ENCODE peak calls at places on chromosomes 5 and 9, in seven cellular contexts. J is stimulated activated CD8-positive, alpha-beta memory T cell treated with anti-CD3 and anti-CD28 coated beads, Interleukin-15, amount 100 ng/mL, for 1 hour; Q is MCF 10A; O is NAMALWA; C is DMS53; H is heart left ventricle; V is NCI-H526. D is an unnamed sample.

GRCh38 chr9:100595391-100596199 is 17.7 kb downstream of the CAVIN4 start:
- DNase-seq in J (no peak), Q (peak), O (peak), C (peak), H (no peak), V (peak), D (peak)

GRCh38 chr5:54325272-54325609 is 14.9 kb upstream of the ARL15 start:
- DNase-seq in J (no peak), Q (no peak), O (no peak), C (no peak), H (no peak), V (no peak), D (no peak)

GRCh38 chr9:111728143-111728542 is 66.6 kb downstream of the SHOC1 start:
- DNase-seq in J (no peak), Q (peak), O (no peak), C (peak), H (no peak), V (no peak), D (peak)

GRCh38 chr9:20477940-20478620 is 144.2 kb downstream of the MLLT3 start:
- DNase-seq in J (no peak), Q (peak), O (no peak), C (no peak), H (no peak), V (no peak), D (peak)

GRCh38 chr5:72107874-72108199 is 562 bp downstream of the MAP1B start:
- DNase-seq in J (no peak), Q (peak), O (no peak), C (peak), H (no peak), V (peak), D (peak)

GRCh38 chr5:151660616-151661015 is 26.1 kb downstream of the SPARC start:
- DNase-seq in J (no peak), Q (peak), O (no peak), C (no peak), H (no peak), V (no peak), D (no peak)

GRCh38 chr5:75006821-75007536 is 45.4 kb downstream of the GCNT4 start:
- DNase-seq in J (no peak), Q (no peak), O (no peak), C (no peak), H (no peak), V (no peak), D (no peak)

GRCh38 chr5:142461028-142461427 is 136.2 kb upstream of the SPRY4 start:
- DNase-seq in J (no peak), Q (no peak), O (no peak), C (no peak), H (no peak), V (no peak), D (no peak)

GRCh38 chr5:172052454-172053236 is 46.2 kb upstream of the FBXW11 start:
- DNase-seq in J (no peak), Q (no peak), O (no peak), C (no peak), H (peak), V (no peak), D (no peak)

GRCh38 chr9:85971731-85972130 is 30.8 kb downstream of the NAA35 start:
- DNase-seq in J (no peak), Q (peak), O (no peak), C (no peak), H (no peak), V (no peak), D (no peak)

GRCh38 chr5:55969956-55970355 is 24.8 kb downstream of the IL6ST start:
- DNase-seq in J (no peak), Q (no peak), O (no peak), C (no peak), H (no peak), V (no peak), D (peak)

GRCh38 chr5:54049144-54049543 is 261.2 kb downstream of the ARL15 start:
- DNase-seq in J (no peak), Q (no peak), O (no peak), C (no peak), H (no peak), V (no peak), D (no peak)

GRCh38 chr9:105475302-105475701 is 27.5 kb downstream of the FSD1L start:
- DNase-seq in J (no peak), Q (peak), O (peak), C (peak), H (no peak), V (no peak), D (peak)

GRCh38 chr5:59351076-59351794 is 542.3 kb downstream of the PDE4D start:
- DNase-seq in J (no peak), Q (peak), O (no peak), C (no peak), H (no peak), V (no peak), D (no peak)

GRCh38 chr9:27118916-27119315 is 9.9 kb downstream of the TEK start:
- DNase-seq in J (no peak), Q (peak), O (no peak), C (no peak), H (no peak), V (no peak), D (no peak)

GRCh38 chr9:119509291-119509905 is 140.2 kb upstream of the BRINP1 start:
- DNase-seq in J (no peak), Q (no peak), O (no peak), C (no peak), H (no peak), V (no peak), D (peak)

GRCh38 chr5:67366256-67366655 is 169.7 kb upstream of the CD180 start:
- DNase-seq in J (no peak), Q (no peak), O (no peak), C (no peak), H (no peak), V (no peak), D (no peak)

GRCh38 chr9:121284733-121285451 is 16.9 kb downstream of the GSN start:
- DNase-seq in J (no peak), Q (no peak), O (no peak), C (no peak), H (peak), V (no peak), D (no peak)

GRCh38 chr5:59800375-59800893 is 93.1 kb downstream of the PDE4D start:
- DNase-seq in J (no peak), Q (no peak), O (peak), C (peak), H (no peak), V (no peak), D (no peak)

GRCh38 chr5:107067391-107067790 is 603.3 kb downstream of the EFNA5 start:
- DNase-seq in J (no peak), Q (no peak), O (no peak), C (no peak), H (no peak), V (no peak), D (no peak)

GRCh38 chr9:77659926-77660325 is 11.8 kb upstream of the GNA14 start:
- DNase-seq in J (no peak), Q (no peak), O (no peak), C (no peak), H (no peak), V (no peak), D (no peak)

GRCh38 chr5:14305045-14305444 is 161.9 kb downstream of the TRIO start:
- DNase-seq in J (no peak), Q (peak), O (no peak), C (no peak), H (no peak), V (no peak), D (peak)

GRCh38 chr9:127650511-127650910 is 38.4 kb downstream of the STXBP1 start:
- DNase-seq in J (no peak), Q (no peak), O (no peak), C (no peak), H (no peak), V (no peak), D (no peak)

GRCh38 chr5:4862500-4862899 is 277.6 kb upstream of the ADAMTS16 start:
- DNase-seq in J (no peak), Q (peak), O (peak), C (peak), H (no peak), V (peak), D (no peak)

GRCh38 chr9:131107760-131108159 is 11.4 kb downstream of the AIF1L start:
- DNase-seq in J (no peak), Q (no peak), O (no peak), C (no peak), H (no peak), V (no peak), D (no peak)

GRCh38 chr5:160846642-160847041 is 5.4 kb downstream of the ATP10B start:
- DNase-seq in J (no peak), Q (no peak), O (no peak), C (no peak), H (no peak), V (no peak), D (no peak)

GRCh38 chr9:107243757-107244156 is 39.3 kb upstream of the RAD23B start:
- DNase-seq in J (no peak), Q (peak), O (no peak), C (peak), H (no peak), V (no peak), D (peak)